ENCODE peak calls at places on chromosomes 4 and X, in seven cellular contexts. C, M, I, X, N, D and U are unnamed samples.

GRCh38 chr4:86791126-86791525 is 58.1 kb downstream of the SLC10A6 start:
- DNase-seq in C (no peak), M (no peak), I (no peak), X (no peak), N (no peak), D (no peak), U (no peak)

GRCh38 chr4:96845091-96845490 is 1005.2 kb downstream of the PDHA2 start:
- DNase-seq in C (no peak), M (no peak), I (no peak), X (no peak), N (no peak), D (no peak), U (no peak)

GRCh38 chrX:129661369-129661768 is 6.6 kb upstream of the APLN start:
- DNase-seq in C (no peak), M (no peak), I (no peak), X (no peak), N (no peak), D (no peak), U (no peak)

GRCh38 chr4:133129237-133129636 is 19.9 kb upstream of the PCDH10 start:
- DNase-seq in C (no peak), M (no peak), I (no peak), X (no peak), N (no peak), D (no peak), U (no peak)

GRCh38 chrX:41022579-41022978 is 62.7 kb upstream of the USP9X start:
- DNase-seq in C (no peak), M (no peak), I (no peak), X (no peak), N (no peak), D (no peak), U (no peak)

GRCh38 chr4:9924750-9925149 is 96.5 kb downstream of the SLC2A9 start:
- DNase-seq in C (no peak), M (no peak), I (no peak), X (no peak), N (no peak), D (no peak), U (no peak)

GRCh38 chrX:120514236-120514635 is 45.1 kb upstream of the LAMP2 start:
- DNase-seq in C (no peak), M (no peak), I (no peak), X (no peak), N (peak; percentile 19), D (no peak), U (no peak)

GRCh38 chrX:10759400-10759799 is 139.0 kb upstream of the MID1 start:
- DNase-seq in C (no peak), M (no peak), I (no peak), X (no peak), N (no peak), D (no peak), U (no peak)

GRCh38 chr4:102402223-102402622 is 56.9 kb upstream of the SLC39A8 start:
- DNase-seq in C (no peak), M (no peak), I (no peak), X (no peak), N (no peak), D (no peak), U (no peak)

GRCh38 chrX:67961516-67961915 is 417.7 kb downstream of the AR start:
- DNase-seq in C (no peak), M (no peak), I (no peak), X (no peak), N (no peak), D (no peak), U (no peak)

GRCh38 chr4:166422475-166422874 is 549.4 kb downstream of the TLL1 start:
- DNase-seq in C (no peak), M (no peak), I (no peak), X (no peak), N (no peak), D (no peak), U (no peak)

GRCh38 chr4:7861440-7861881 is 78.2 kb downstream of the AFAP1 start:
- DNase-seq in C (no peak), M (no peak), I (no peak), X (no peak), N (no peak), D (no peak), U (no peak)

GRCh38 chrX:56729152-56729557 is at the start of gene NBDY:
- DNase-seq in C (peak; percentile 33), M (peak; percentile 33), I (peak; percentile 50), X (no peak), N (peak; percentile 26), D (peak; percentile 43), U (peak; percentile 37)

GRCh38 chrX:130060122-130061069 is 49.9 kb downstream of the ELF4 start:
- DNase-seq in C (peak; percentile 83), M (peak; percentile 49), I (peak; percentile 90), X (peak; percentile 92), N (peak; percentile 88), D (peak; percentile 88), U (peak; percentile 83)

GRCh38 chr4:40736910-40737309 is 12.8 kb upstream of the NSUN7 start:
- DNase-seq in C (no peak), M (no peak), I (no peak), X (no peak), N (peak; percentile 22), D (no peak), U (no peak)

GRCh38 chrX:19674041-19674769 is 158.9 kb upstream of the MAP3K15 start:
- DNase-seq in C (no peak), M (no peak), I (no peak), X (no peak), N (no peak), D (no peak), U (no peak)

GRCh38 chrX:133681416-133681815 is 266.1 kb upstream of the GPC4 start:
- DNase-seq in C (no peak), M (no peak), I (no peak), X (no peak), N (no peak), D (no peak), U (no peak)

GRCh38 chr4:176270669-176271068 is 1.6 kb upstream of the ASB5 start:
- DNase-seq in C (no peak), M (no peak), I (no peak), X (no peak), N (peak; percentile 73), D (no peak), U (no peak)

GRCh38 chrX:24347871-24348270 is 12.6 kb upstream of the SUPT20HL1 start:
- DNase-seq in C (no peak), M (no peak), I (no peak), X (no peak), N (no peak), D (no peak), U (no peak)

GRCh38 chr4:132818091-132818490 is 331.0 kb upstream of the PCDH10 start:
- DNase-seq in C (no peak), M (no peak), I (no peak), X (no peak), N (no peak), D (no peak), U (no peak)

GRCh38 chr4:25843340-25844097 is 19.3 kb downstream of the SEL1L3 start:
- DNase-seq in C (peak; percentile 86), M (no peak), I (peak; percentile 76), X (no peak), N (no peak), D (no peak), U (peak; percentile 34)

DNA sequence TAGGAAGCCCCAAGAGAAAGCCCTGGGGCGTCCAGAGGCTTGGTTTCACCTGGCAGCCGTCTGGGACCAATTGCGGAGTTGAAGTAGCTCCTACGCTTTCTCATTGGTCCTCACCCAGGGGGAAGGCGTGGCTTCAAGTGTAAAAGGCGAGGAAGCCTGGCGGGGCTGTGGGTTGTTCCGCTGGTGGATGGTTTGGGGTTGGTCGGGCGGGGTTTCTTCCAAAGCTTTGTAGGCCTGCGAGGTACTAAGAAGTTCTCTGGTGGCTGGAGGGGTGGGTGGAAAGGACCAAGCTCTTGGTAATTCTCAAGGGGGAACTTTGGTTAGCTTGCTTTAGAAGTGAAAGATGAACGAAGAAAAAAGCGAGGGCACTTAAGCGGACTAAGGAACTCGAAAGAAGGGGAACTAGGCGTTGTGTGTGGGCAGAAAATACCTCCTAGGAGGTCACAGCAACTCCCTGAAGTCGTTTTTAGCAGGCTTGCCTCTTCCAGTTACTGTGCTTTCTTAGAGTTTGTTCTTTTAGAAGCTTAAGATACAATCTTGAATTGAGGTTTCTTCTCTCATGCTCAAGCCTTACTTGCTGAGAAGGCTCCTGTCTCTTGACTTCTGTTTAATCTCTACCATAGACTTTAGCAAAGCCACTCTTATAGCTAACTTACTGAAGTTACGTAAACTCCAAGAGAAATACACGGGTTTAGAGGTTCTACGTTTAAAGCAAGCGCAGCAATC is 36.7 kb downstream of the CCNG2 start:
- DNase-seq in C (peak; percentile 62), M (no peak), I (no peak), X (peak; percentile 78), N (no peak), D (no peak), U (peak; percentile 43)
- TF ChIP-seq POLR2A in C (no peak), M (no peak), I (no peak), X (peak; percentile 54), N (no peak), D (no peak), U (no peak)

DNA sequence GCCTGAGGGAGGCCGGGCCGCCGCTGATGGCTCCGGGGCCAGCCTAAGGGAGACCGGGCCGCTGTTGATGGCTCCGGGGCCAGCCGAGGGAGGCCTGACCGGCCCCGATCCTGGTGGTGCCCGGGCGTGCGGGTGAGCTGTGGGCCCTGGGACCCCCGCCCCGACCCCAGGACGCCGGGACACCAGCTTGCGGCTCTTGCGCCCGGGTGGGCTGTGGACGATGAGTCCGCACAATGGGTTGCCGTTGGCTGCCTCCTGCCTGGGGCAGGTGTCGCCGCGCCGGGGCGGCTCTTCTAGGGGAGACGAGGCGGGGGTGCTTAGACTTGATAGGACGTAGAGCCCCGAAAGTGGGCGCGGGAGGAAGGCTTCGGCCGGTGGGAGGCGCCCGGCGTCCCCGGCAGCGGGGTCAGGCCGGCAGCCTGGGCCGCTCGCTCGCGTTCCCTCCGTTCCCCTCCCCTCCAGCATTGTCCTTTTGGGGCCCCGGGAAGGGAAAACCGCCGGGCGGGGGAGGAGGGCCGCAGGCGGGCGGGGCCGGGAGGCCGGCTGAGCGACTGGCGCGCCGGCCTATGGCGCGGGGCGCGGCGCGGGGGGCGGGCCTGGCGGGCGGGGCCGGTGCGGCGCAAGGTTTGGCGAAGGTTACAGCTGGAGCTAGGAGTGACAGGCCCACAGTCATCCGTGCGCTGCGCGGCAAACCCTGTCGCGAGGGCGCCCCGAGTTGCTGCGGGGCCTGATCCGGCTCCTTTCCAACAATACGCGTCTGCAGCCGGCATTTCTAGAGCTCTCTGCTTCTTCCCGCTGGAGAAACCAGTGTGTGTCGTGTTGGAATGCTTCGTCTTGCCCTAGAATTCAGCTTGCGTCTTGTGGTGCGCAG is 819 bp downstream of the KIAA0232 start:
- DNase-seq in C (peak; percentile 93), M (peak; percentile 91), I (peak; percentile 95), X (peak; percentile 87), N (peak; percentile 73), D (peak; percentile 95), U (peak; percentile 94)
- TF ChIP-seq POLR2A in C (no peak), M (peak; percentile 87), I (peak; percentile 86), X (peak; percentile 26), N (peak; percentile 27), D (peak; percentile 83), U (peak; percentile 85)

DNA sequence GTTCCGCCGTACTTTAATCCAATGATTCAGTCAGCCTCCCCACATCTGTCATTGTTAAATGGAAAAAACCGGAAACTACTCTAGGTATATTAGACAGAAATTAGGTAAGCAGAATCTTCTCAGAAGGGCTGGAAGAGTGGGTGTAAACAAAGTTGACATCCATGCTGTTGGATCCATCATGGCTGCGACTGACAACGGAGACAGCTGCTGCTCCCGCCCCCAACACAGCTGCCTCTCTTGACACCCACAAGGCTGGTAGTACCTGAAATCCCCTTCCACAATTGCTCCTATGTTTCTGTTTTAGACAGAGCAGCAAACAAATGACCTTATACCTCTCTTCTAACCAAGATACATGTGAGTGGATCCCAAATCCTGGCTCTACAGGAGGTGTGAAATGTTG is 66.6 kb downstream of the RXFP1 start:
- DNase-seq in C (no peak), M (no peak), I (no peak), X (no peak), N (no peak), D (no peak), U (no peak)
- TF ChIP-seq POLR2A in C (no peak), M (no peak), I (no peak), X (no peak), N (no peak), D (no peak), U (no peak)

GRCh38 chr4:169010125-169011023 is at the start of gene CBR4:
- DNase-seq in C (peak; percentile 98), M (peak; percentile 98), I (peak; percentile 97), X (peak; percentile 62), N (peak; percentile 72), D (peak; percentile 97), U (peak; percentile 99)
- TF ChIP-seq POLR2A in C (peak; percentile 92), M (peak; percentile 72), I (peak; percentile 84), X (peak; percentile 77), N (peak; percentile 80), D (peak; percentile 65), U (no peak)